ENCODE peak calls at places on chromosome 2, in four cellular contexts. One of them, this sample, is unnamed.

GRCh38 chr2:3169106-3169870 is 208.3 kb downstream of the EIPR1 start:
- DNase-seq in psoas muscle: peak; percentile 12
- DNase-seq in lower lobe of right lung: peak; percentile 24
- DNase-seq in CD4-positive, CD25-positive, alpha-beta regulatory T cell: no peak
- DNase-seq in this sample: no peak

GRCh38 chr2:96537066-96537733 is 648 bp downstream of the ARID5A start:
- DNase-seq in CD4-positive, CD25-positive, alpha-beta regulatory T cell: peak; percentile 96
- DNase-seq in lower lobe of right lung: peak; percentile 93
- DNase-seq in psoas muscle: peak; percentile 85
- DNase-seq in this sample: peak; percentile 79

GRCh38 chr2:215060851-215061541 is 77.4 kb downstream of the ABCA12 start:
- DNase-seq in CD4-positive, CD25-positive, alpha-beta regulatory T cell: no peak
- DNase-seq in psoas muscle: no peak
- DNase-seq in lower lobe of right lung: no peak
- DNase-seq in this sample: no peak

GRCh38 chr2:222708274-222708710 is 36.8 kb downstream of the MOGAT1 start:
- DNase-seq in lower lobe of right lung: peak; percentile 88
- DNase-seq in CD4-positive, CD25-positive, alpha-beta regulatory T cell: peak; percentile 64
- DNase-seq in psoas muscle: peak; percentile 87
- DNase-seq in this sample: peak; percentile 87

GRCh38 chr2:6784299-6784698 is 81.4 kb downstream of the CMPK2 start:
- DNase-seq in lower lobe of right lung: no peak
- DNase-seq in CD4-positive, CD25-positive, alpha-beta regulatory T cell: no peak
- DNase-seq in psoas muscle: no peak
- DNase-seq in this sample: peak; percentile 76

GRCh38 chr2:63874204-63875134 is 32.8 kb downstream of the UGP2 start:
- DNase-seq in psoas muscle: no peak
- DNase-seq in lower lobe of right lung: no peak
- DNase-seq in CD4-positive, CD25-positive, alpha-beta regulatory T cell: no peak
- DNase-seq in this sample: no peak

GRCh38 chr2:163455815-163456214 is 280.0 kb downstream of the FIGN start:
- DNase-seq in lower lobe of right lung: no peak
- DNase-seq in CD4-positive, CD25-positive, alpha-beta regulatory T cell: no peak
- DNase-seq in psoas muscle: no peak
- DNase-seq in this sample: no peak

GRCh38 chr2:15112216-15112615 is 448.9 kb downstream of the NBAS start:
- DNase-seq in CD4-positive, CD25-positive, alpha-beta regulatory T cell: peak; percentile 16
- DNase-seq in psoas muscle: no peak
- DNase-seq in lower lobe of right lung: no peak
- DNase-seq in this sample: no peak

GRCh38 chr2:23839919-23840318 is 87.0 kb downstream of the ATAD2B start:
- DNase-seq in CD4-positive, CD25-positive, alpha-beta regulatory T cell: no peak
- DNase-seq in lower lobe of right lung: no peak
- DNase-seq in psoas muscle: no peak
- DNase-seq in this sample: no peak

GRCh38 chr2:8087480-8087840 is 594.4 kb upstream of the ID2 start:
- DNase-seq in lower lobe of right lung: no peak
- DNase-seq in CD4-positive, CD25-positive, alpha-beta regulatory T cell: no peak
- DNase-seq in psoas muscle: no peak
- DNase-seq in this sample: no peak

DNA sequence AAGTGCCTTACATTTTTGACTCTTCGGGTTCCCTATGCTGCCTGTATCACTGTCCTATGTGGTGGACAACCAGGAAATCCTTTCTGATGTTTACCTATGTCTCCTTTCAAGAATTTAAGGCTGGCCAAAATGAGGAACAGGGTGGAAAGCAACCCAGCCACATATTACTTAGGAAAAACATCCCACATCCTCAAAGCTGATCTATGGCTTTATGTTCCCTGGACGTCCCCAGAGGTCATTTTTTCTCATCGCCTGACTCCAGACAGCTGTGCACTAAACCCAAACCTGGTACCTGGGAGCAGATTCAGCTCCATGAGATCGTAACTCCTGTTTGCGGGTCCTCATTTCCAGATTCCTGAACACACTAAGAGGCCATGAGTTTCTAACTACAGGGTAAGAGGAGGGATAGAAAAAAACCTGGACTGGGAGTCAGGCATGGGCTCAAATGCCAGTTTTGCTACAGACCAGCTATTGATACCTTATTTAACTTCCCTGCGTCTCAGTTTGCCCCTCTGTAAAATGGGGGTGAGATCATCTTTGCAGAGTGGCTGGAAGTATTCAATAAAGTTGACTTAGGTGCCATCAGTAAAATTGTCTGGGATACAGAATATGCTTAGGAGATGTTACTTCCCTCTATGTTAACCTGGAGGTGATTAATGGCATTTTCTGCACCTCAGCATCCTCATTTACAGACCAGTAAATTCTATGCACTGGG is 70.8 kb downstream of the TNS1 start:
- DNase-seq in CD4-positive, CD25-positive, alpha-beta regulatory T cell: no peak
- DNase-seq in lower lobe of right lung: no peak
- DNase-seq in psoas muscle: no peak
- DNase-seq in this sample: no peak
- H3K4me1 ChIP-seq in CD4-positive, CD25-positive, alpha-beta regulatory T cell: no peaks in the 10 kb centered on the region
- H3K4me1 ChIP-seq in lower lobe of right lung: peaks cover 100% of the 10 kb centered on the region
- H3K4me1 ChIP-seq in psoas muscle: peaks cover 93% of the 10 kb centered on the region
- H3K4me1 ChIP-seq in this sample: no peaks in the 10 kb centered on the region

DNA sequence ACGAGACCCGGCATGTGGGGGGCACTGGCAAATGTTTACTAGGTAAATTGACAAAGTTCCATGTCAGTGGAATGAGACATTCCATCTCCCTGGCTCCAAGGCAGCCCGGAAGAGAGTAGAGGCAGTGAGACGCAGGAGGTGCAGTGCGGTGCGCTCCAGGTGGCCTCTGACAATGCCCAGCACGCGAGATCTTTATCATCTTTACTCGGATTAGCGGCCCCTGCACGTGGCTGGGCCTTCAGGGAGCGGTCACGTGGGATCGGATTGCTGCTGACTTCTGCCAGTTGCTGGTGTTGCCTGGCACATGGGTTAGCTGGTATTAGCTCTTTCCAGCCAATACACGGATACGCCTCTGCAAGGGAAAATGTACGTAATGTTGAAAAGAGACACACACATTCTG is 151.2 kb upstream of the ALKAL2 start:
- DNase-seq in psoas muscle: no peak
- DNase-seq in CD4-positive, CD25-positive, alpha-beta regulatory T cell: no peak
- DNase-seq in lower lobe of right lung: no peak
- DNase-seq in this sample: no peak
- H3K9me3 ChIP-seq in psoas muscle: no peaks in the 10 kb centered on the region
- H3K9me3 ChIP-seq in CD4-positive, CD25-positive, alpha-beta regulatory T cell: no peaks in the 10 kb centered on the region
- H3K9me3 ChIP-seq in lower lobe of right lung: no peaks in the 10 kb centered on the region
- H3K9me3 ChIP-seq in this sample: no peaks in the 10 kb centered on the region

GRCh38 chr2:100778812-100779450 is 41.0 kb upstream of the NPAS2 start:
- DNase-seq in lower lobe of right lung: no peak
- DNase-seq in CD4-positive, CD25-positive, alpha-beta regulatory T cell: no peak
- DNase-seq in psoas muscle: no peak
- DNase-seq in this sample: no peak

GRCh38 chr2:100779908-100780202 is 40.1 kb upstream of the NPAS2 start:
- DNase-seq in CD4-positive, CD25-positive, alpha-beta regulatory T cell: no peak
- DNase-seq in lower lobe of right lung: no peak
- DNase-seq in psoas muscle: no peak
- DNase-seq in this sample: no peak

GRCh38 chr2:100781009-100781325 is 39.0 kb upstream of the NPAS2 start:
- DNase-seq in CD4-positive, CD25-positive, alpha-beta regulatory T cell: no peak
- DNase-seq in lower lobe of right lung: no peak
- DNase-seq in psoas muscle: no peak
- DNase-seq in this sample: no peak

GRCh38 chr2:100781523-100782375 is 38.2 kb upstream of the NPAS2 start:
- DNase-seq in CD4-positive, CD25-positive, alpha-beta regulatory T cell: no peak
- DNase-seq in psoas muscle: no peak
- DNase-seq in lower lobe of right lung: no peak
- DNase-seq in this sample: no peak

GRCh38 chr2:100780203-100781008 is 39.5 kb upstream of the NPAS2 start:
- DNase-seq in lower lobe of right lung: no peak
- DNase-seq in psoas muscle: no peak
- DNase-seq in CD4-positive, CD25-positive, alpha-beta regulatory T cell: no peak
- DNase-seq in this sample: no peak
- H3K27ac ChIP-seq in lower lobe of right lung: no peak overlapping the region
- H3K27ac ChIP-seq in psoas muscle: no peak overlapping the region
- H3K27ac ChIP-seq in CD4-positive, CD25-positive, alpha-beta regulatory T cell: no peak overlapping the region
- H3K27ac ChIP-seq in this sample: no peak overlapping the region

GRCh38 chr2:26356771-26357170 is 10.2 kb upstream of the ADGRF3 start:
- DNase-seq in CD4-positive, CD25-positive, alpha-beta regulatory T cell: no peak
- DNase-seq in lower lobe of right lung: no peak
- DNase-seq in psoas muscle: no peak
- DNase-seq in this sample: no peak
- H3K4me1 ChIP-seq in CD4-positive, CD25-positive, alpha-beta regulatory T cell: peaks cover 9% of the 10 kb centered on the region
- H3K4me1 ChIP-seq in lower lobe of right lung: no peaks in the 10 kb centered on the region
- H3K4me1 ChIP-seq in psoas muscle: peaks cover 49% of the 10 kb centered on the region
- H3K4me1 ChIP-seq in this sample: no peaks in the 10 kb centered on the region

DNA sequence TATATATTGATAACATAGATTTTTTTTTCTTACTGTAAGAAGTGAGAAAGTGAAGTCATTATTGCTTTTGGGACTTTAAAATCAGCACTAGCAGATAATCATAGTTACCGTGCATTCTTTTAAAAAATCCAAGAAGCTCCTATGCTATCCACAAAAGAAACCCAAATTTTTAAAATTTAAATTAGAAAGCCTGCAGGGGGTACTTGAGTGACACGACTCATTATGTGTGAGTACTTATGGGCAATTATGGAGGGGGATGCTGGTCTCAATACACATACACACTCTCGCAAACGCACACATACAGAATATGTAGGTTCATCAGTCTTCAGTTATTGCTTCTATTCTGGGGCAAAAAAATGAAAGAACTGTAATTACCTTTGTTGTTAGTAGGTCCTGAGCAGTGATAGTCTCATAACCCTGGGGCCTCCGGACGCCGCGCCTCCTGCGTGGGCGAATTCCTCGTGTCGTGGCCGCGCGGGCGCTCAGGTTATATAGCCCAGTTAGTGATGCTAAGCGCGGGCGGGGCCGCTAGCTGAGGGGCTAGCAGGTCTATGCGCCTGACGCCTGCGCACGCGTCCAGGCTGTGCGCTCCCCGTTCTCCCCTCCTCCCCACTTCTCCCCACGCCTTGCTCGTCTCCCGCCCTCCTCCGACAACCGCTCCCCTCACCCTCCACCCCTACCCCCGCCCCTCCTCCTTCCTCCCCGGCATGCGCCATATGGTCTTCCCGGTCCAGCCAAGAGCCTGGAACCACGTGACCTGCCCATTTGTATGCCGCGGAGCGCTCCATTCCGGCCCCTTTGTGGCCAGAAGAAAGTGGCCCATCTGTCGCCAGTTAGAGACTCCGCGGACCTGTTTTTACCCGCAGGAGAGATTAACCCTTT is at the start of gene NEUROD1:
- DNase-seq in psoas muscle: no peak
- DNase-seq in CD4-positive, CD25-positive, alpha-beta regulatory T cell: no peak
- DNase-seq in lower lobe of right lung: no peak
- DNase-seq in this sample: no peak
- H3K9me3 ChIP-seq in psoas muscle: no peaks in the 10 kb centered on the region
- H3K9me3 ChIP-seq in CD4-positive, CD25-positive, alpha-beta regulatory T cell: no peaks in the 10 kb centered on the region
- H3K9me3 ChIP-seq in lower lobe of right lung: no peaks in the 10 kb centered on the region
- H3K9me3 ChIP-seq in this sample: no peaks in the 10 kb centered on the region

GRCh38 chr2:9949239-9949991 is 2.1 kb upstream of the GRHL1 start:
- DNase-seq in CD4-positive, CD25-positive, alpha-beta regulatory T cell: no peak
- DNase-seq in lower lobe of right lung: no peak
- DNase-seq in psoas muscle: no peak
- DNase-seq in this sample: no peak

GRCh38 chr2:9951272-9951521 is 296 bp upstream of the GRHL1 start:
- DNase-seq in lower lobe of right lung: no peak
- DNase-seq in CD4-positive, CD25-positive, alpha-beta regulatory T cell: no peak
- DNase-seq in psoas muscle: no peak
- DNase-seq in this sample: no peak

GRCh38 chr2:9949992-9950520 is 1.4 kb upstream of the GRHL1 start:
- DNase-seq in psoas muscle: no peak
- DNase-seq in lower lobe of right lung: no peak
- DNase-seq in CD4-positive, CD25-positive, alpha-beta regulatory T cell: no peak
- DNase-seq in this sample: no peak

GRCh38 chr2:9951522-9952285 is at the start of gene GRHL1:
- DNase-seq in psoas muscle: peak; percentile 96
- DNase-seq in CD4-positive, CD25-positive, alpha-beta regulatory T cell: peak; percentile 92
- DNase-seq in lower lobe of right lung: peak; percentile 93
- DNase-seq in this sample: peak; percentile 96

GRCh38 chr2:9950521-9951271 is 797 bp upstream of the GRHL1 start:
- DNase-seq in lower lobe of right lung: peak; percentile 73
- DNase-seq in CD4-positive, CD25-positive, alpha-beta regulatory T cell: peak; percentile 40
- DNase-seq in psoas muscle: peak; percentile 72
- DNase-seq in this sample: no peak
- H3K27ac ChIP-seq in lower lobe of right lung: peak overlapping the region; percentile 67
- H3K27ac ChIP-seq in CD4-positive, CD25-positive, alpha-beta regulatory T cell: peak overlapping the region; percentile 51
- H3K27ac ChIP-seq in psoas muscle: peak overlapping the region; percentile 81
- H3K27ac ChIP-seq in this sample: no peak overlapping the region

DNA sequence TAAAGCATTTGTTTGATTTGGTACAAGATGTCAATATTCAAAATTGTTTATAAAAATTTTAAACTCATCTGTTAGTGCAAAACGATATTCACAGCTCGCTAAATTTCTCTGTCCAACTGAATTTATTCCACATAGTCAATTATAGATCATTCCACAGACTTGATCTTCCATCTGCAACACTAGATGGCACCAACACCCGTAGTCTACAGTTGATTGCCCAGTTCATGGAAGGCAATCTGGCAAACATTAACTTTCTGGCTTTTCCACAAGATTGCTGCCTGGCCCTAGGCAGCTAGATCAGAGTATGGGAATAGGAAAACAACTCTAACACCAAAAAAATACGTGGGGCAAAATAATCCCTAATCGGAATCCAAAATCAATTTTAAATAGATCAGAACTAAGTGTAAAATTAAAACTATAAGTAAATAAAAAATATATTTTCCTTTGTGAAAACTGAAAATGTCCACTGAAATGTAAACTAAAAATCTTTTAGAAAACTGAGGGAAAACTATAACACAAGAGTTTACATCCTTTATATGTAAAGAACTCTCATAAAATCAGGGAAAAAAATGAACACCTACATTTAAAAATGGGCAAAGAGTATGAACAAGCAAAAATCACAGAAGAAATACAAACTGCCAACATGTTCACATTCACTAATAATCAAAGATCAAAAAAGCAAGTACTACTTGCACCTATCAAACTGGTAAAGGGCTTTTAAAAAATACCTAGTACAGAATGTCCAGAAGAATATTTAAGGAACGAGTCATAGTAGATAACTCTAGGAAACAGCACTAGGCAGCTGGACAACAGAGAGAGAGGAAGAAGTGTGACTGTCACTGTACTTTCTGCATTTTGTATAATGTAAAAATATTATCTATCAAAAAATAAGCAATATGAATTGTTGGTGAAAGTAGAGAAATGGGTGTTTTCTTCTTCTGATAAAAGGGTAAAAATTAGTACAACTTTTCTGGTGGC is 35.0 kb downstream of the RTN4 start:
- DNase-seq in lower lobe of right lung: no peak
- DNase-seq in CD4-positive, CD25-positive, alpha-beta regulatory T cell: peak; percentile 53
- DNase-seq in psoas muscle: no peak
- DNase-seq in this sample: peak; percentile 73
- H3K4me1 ChIP-seq in lower lobe of right lung: peaks cover 80% of the 10 kb centered on the region
- H3K4me1 ChIP-seq in CD4-positive, CD25-positive, alpha-beta regulatory T cell: peaks cover 28% of the 10 kb centered on the region
- H3K4me1 ChIP-seq in psoas muscle: peaks cover 38% of the 10 kb centered on the region
- H3K4me1 ChIP-seq in this sample: peaks cover 64% of the 10 kb centered on the region

GRCh38 chr2:225462945-225463344 is 63.4 kb downstream of the NYAP2 start:
- DNase-seq in CD4-positive, CD25-positive, alpha-beta regulatory T cell: peak; percentile 2
- DNase-seq in lower lobe of right lung: no peak
- DNase-seq in psoas muscle: no peak
- DNase-seq in this sample: no peak
- H3K9me3 ChIP-seq in CD4-positive, CD25-positive, alpha-beta regulatory T cell: no peaks in the 10 kb centered on the region
- H3K9me3 ChIP-seq in lower lobe of right lung: no peaks in the 10 kb centered on the region
- H3K9me3 ChIP-seq in psoas muscle: no peaks in the 10 kb centered on the region
- H3K9me3 ChIP-seq in this sample: no peaks in the 10 kb centered on the region

GRCh38 chr2:195758846-195759245 is 101.8 kb downstream of the SLC39A10 start:
- DNase-seq in psoas muscle: no peak
- DNase-seq in CD4-positive, CD25-positive, alpha-beta regulatory T cell: no peak
- DNase-seq in lower lobe of right lung: no peak
- DNase-seq in this sample: no peak

GRCh38 chr2:195759877-195760276 is 102.9 kb downstream of the SLC39A10 start:
- DNase-seq in lower lobe of right lung: no peak
- DNase-seq in psoas muscle: no peak
- DNase-seq in CD4-positive, CD25-positive, alpha-beta regulatory T cell: no peak
- DNase-seq in this sample: no peak

GRCh38 chr2:195756218-195756941 is 99.4 kb downstream of the SLC39A10 start:
- DNase-seq in lower lobe of right lung: no peak
- DNase-seq in psoas muscle: no peak
- DNase-seq in CD4-positive, CD25-positive, alpha-beta regulatory T cell: no peak
- DNase-seq in this sample: no peak
- H3K27ac ChIP-seq in lower lobe of right lung: no peak overlapping the region
- H3K27ac ChIP-seq in psoas muscle: no peak overlapping the region
- H3K27ac ChIP-seq in CD4-positive, CD25-positive, alpha-beta regulatory T cell: no peak overlapping the region
- H3K27ac ChIP-seq in this sample: no peak overlapping the region

This sample was measured in Karpas-422.